ENCODE peak calls at places on chromosomes 4 and X, in six cellular contexts. One of them, this sample, is unnamed.

GRCh38 chrX:30246769-30247489 is at the start of gene MAGEB1:
- DNase-seq in left lung: no peak
- DNase-seq in CD4-positive, alpha-beta memory T cell: no peak
- DNase-seq in A549: no peak
- DNase-seq in breast epithelium: no peak
- DNase-seq in MM.1S: no peak
- DNase-seq in this sample: no peak

GRCh38 chr4:16579866-16580265 is 318.6 kb downstream of the LDB2 start:
- DNase-seq in left lung: no peak
- DNase-seq in CD4-positive, alpha-beta memory T cell: no peak
- DNase-seq in A549: no peak
- DNase-seq in breast epithelium: no peak
- DNase-seq in MM.1S: no peak
- DNase-seq in this sample: no peak

GRCh38 chrX:24643116-24643515 is 4.0 kb downstream of the PCYT1B start:
- DNase-seq in left lung: no peak
- DNase-seq in CD4-positive, alpha-beta memory T cell: no peak
- DNase-seq in A549: no peak
- DNase-seq in breast epithelium: no peak
- DNase-seq in MM.1S: no peak
- DNase-seq in this sample: no peak

GRCh38 chr4:42702895-42703294 is 46.0 kb upstream of the ATP8A1 start:
- DNase-seq in left lung: no peak
- DNase-seq in CD4-positive, alpha-beta memory T cell: no peak
- DNase-seq in A549: no peak
- DNase-seq in breast epithelium: no peak
- DNase-seq in MM.1S: no peak
- DNase-seq in this sample: no peak

GRCh38 chr4:48346594-48346993 is 5.3 kb downstream of the SLAIN2 start:
- DNase-seq in left lung: no peak
- DNase-seq in CD4-positive, alpha-beta memory T cell: no peak
- DNase-seq in A549: no peak
- DNase-seq in breast epithelium: no peak
- DNase-seq in MM.1S: no peak
- DNase-seq in this sample: no peak

GRCh38 chr4:152936446-152937279 is 540 bp downstream of the FHDC1 start:
- DNase-seq in left lung: peak; percentile 85
- DNase-seq in CD4-positive, alpha-beta memory T cell: no peak
- DNase-seq in A549: peak; percentile 22
- DNase-seq in breast epithelium: no peak
- DNase-seq in MM.1S: peak; percentile 12
- DNase-seq in this sample: no peak

GRCh38 chr4:1009647-1010521 is 1.5 kb upstream of the FGFRL1 start:
- DNase-seq in left lung: peak; percentile 93
- DNase-seq in CD4-positive, alpha-beta memory T cell: peak; percentile 60
- DNase-seq in A549: no peak
- DNase-seq in breast epithelium: peak; percentile 64
- DNase-seq in MM.1S: no peak
- DNase-seq in this sample: peak; percentile 18

GRCh38 chr4:180641495-180641894 is 1601.7 kb upstream of the TENM3 start:
- DNase-seq in left lung: no peak
- DNase-seq in CD4-positive, alpha-beta memory T cell: no peak
- DNase-seq in A549: no peak
- DNase-seq in breast epithelium: no peak
- DNase-seq in MM.1S: no peak
- DNase-seq in this sample: no peak

GRCh38 chr4:82223715-82224114 is 150.1 kb downstream of the HNRNPD start:
- DNase-seq in left lung: no peak
- DNase-seq in CD4-positive, alpha-beta memory T cell: peak; percentile 37
- DNase-seq in A549: no peak
- DNase-seq in breast epithelium: no peak
- DNase-seq in MM.1S: peak; percentile 15
- DNase-seq in this sample: peak; percentile 57

GRCh38 chr4:82661153-82661552 is 99.4 kb upstream of the TMEM150C start:
- DNase-seq in left lung: no peak
- DNase-seq in CD4-positive, alpha-beta memory T cell: no peak
- DNase-seq in A549: no peak
- DNase-seq in breast epithelium: no peak
- DNase-seq in MM.1S: no peak
- DNase-seq in this sample: no peak

GRCh38 chr4:115274545-115274944 is 161.1 kb upstream of the NDST4 start:
- DNase-seq in left lung: no peak
- DNase-seq in CD4-positive, alpha-beta memory T cell: peak; percentile 26
- DNase-seq in A549: no peak
- DNase-seq in breast epithelium: no peak
- DNase-seq in MM.1S: peak; percentile 45
- DNase-seq in this sample: no peak

GRCh38 chr4:3858046-3858730 is 92.0 kb downstream of the ADRA2C start:
- DNase-seq in left lung: peak; percentile 61
- DNase-seq in CD4-positive, alpha-beta memory T cell: no peak
- DNase-seq in A549: no peak
- DNase-seq in breast epithelium: no peak
- DNase-seq in MM.1S: no peak
- DNase-seq in this sample: no peak

GRCh38 chrX:154373340-154374306 is 811 bp downstream of the FLNA start:
- DNase-seq in left lung: no peak
- DNase-seq in CD4-positive, alpha-beta memory T cell: no peak
- DNase-seq in A549: peak; percentile 72
- DNase-seq in breast epithelium: peak; percentile 89
- DNase-seq in MM.1S: no peak
- DNase-seq in this sample: no peak

DNA sequence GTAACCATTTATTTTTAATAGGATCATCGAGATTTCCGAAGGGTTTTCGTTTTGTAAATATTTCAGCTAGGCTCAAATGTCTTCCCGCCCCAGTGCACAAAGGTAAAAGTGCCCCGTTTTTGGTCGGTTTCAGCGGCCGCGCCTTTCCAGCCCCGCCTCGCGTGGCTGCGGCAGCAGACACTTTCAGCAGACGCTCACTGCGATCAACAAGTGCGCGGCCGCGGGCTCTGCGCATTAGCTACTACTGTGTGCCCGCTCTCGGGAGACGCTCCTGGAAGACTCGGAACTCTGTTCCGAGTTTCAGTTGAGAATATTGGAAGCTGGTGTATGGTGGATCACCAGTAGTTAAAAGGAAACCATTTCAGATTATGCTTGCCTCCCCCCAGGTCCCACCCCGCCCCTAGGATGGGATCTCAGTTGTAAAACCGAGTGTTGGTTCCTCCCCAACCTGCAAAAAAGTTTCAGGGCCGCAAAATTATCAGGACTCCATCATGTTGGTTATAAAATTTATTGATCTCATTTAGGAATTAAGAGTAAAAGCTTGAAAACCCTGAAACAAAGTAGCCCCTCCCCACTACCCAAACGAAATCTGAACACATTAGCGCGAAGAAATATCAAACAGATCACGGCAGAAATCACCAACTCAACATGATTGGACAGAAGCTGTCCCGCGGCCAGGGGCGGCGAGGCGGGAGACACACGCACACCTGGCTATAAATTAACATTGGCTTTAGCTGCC is 2.2 kb downstream of the SOX3 start:
- DNase-seq in left lung: no peak
- DNase-seq in CD4-positive, alpha-beta memory T cell: no peak
- DNase-seq in A549: no peak
- DNase-seq in breast epithelium: no peak
- DNase-seq in MM.1S: no peak
- DNase-seq in this sample: no peak
- H3K4me3 ChIP-seq in left lung: no peak overlapping the region
- H3K4me3 ChIP-seq in CD4-positive, alpha-beta memory T cell: no peak overlapping the region
- H3K4me3 ChIP-seq in A549: no peak overlapping the region
- H3K4me3 ChIP-seq in breast epithelium: no peak overlapping the region
- H3K4me3 ChIP-seq in MM.1S: no peak overlapping the region
- H3K4me3 ChIP-seq in this sample: no peak overlapping the region

GRCh38 chrX:152403515-152403914 is 47.6 kb downstream of the GABRA3 start:
- DNase-seq in left lung: no peak
- DNase-seq in CD4-positive, alpha-beta memory T cell: no peak
- DNase-seq in A549: no peak
- DNase-seq in breast epithelium: no peak
- DNase-seq in MM.1S: no peak
- DNase-seq in this sample: no peak

DNA sequence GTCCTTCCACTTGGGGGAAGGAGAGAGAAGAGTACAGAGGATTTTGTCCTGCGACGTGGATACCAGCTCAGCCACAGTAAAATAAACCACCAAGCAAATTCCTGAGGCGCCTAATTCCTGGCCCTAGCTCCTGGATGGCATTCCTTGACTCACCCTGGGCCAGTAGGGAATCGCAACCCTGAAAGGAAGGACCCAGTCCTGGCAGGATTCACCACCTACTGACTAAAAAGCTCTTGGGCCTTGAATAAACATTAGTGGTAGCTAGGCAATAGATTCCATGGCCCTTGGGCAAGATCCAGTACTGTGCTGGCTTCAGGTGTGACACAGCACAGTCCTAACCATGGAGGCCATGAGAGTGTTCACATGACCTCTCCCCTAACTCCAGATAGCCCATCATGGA is 45.6 kb downstream of the GABRA3 start:
- DNase-seq in left lung: no peak
- DNase-seq in CD4-positive, alpha-beta memory T cell: no peak
- DNase-seq in A549: no peak
- DNase-seq in breast epithelium: no peak
- DNase-seq in MM.1S: no peak
- DNase-seq in this sample: no peak
- H3K4me3 ChIP-seq in left lung: no peak overlapping the region
- H3K4me3 ChIP-seq in CD4-positive, alpha-beta memory T cell: no peak overlapping the region
- H3K4me3 ChIP-seq in A549: no peak overlapping the region
- H3K4me3 ChIP-seq in breast epithelium: no peak overlapping the region
- H3K4me3 ChIP-seq in MM.1S: no peak overlapping the region
- H3K4me3 ChIP-seq in this sample: no peak overlapping the region

GRCh38 chr4:138242830-138243149 is 641 bp upstream of the SLC7A11 start:
- DNase-seq in left lung: no peak
- DNase-seq in CD4-positive, alpha-beta memory T cell: no peak
- DNase-seq in A549: no peak
- DNase-seq in breast epithelium: no peak
- DNase-seq in MM.1S: peak; percentile 8
- DNase-seq in this sample: no peak

GRCh38 chr4:138239496-138239895 is 2.7 kb downstream of the SLC7A11 start:
- DNase-seq in left lung: no peak
- DNase-seq in CD4-positive, alpha-beta memory T cell: no peak
- DNase-seq in A549: no peak
- DNase-seq in breast epithelium: no peak
- DNase-seq in MM.1S: no peak
- DNase-seq in this sample: no peak

GRCh38 chr4:138243369-138243768 is 1.2 kb upstream of the SLC7A11 start:
- DNase-seq in left lung: no peak
- DNase-seq in CD4-positive, alpha-beta memory T cell: no peak
- DNase-seq in A549: no peak
- DNase-seq in breast epithelium: no peak
- DNase-seq in MM.1S: no peak
- DNase-seq in this sample: peak; percentile 38

GRCh38 chr4:138242076-138242829 is at the start of gene SLC7A11:
- DNase-seq in left lung: no peak
- DNase-seq in CD4-positive, alpha-beta memory T cell: peak; percentile 36
- DNase-seq in A549: peak; percentile 20
- DNase-seq in breast epithelium: peak; percentile 57
- DNase-seq in MM.1S: peak; percentile 98
- DNase-seq in this sample: peak; percentile 93

GRCh38 chr4:138241281-138242075 is 671 bp downstream of the SLC7A11 start:
- DNase-seq in left lung: peak; percentile 44
- DNase-seq in CD4-positive, alpha-beta memory T cell: no peak
- DNase-seq in A549: no peak
- DNase-seq in breast epithelium: no peak
- DNase-seq in MM.1S: no peak
- DNase-seq in this sample: no peak
- H3K4me3 ChIP-seq in left lung: peak overlapping the region; percentile 8
- H3K4me3 ChIP-seq in CD4-positive, alpha-beta memory T cell: no peak overlapping the region
- H3K4me3 ChIP-seq in A549: peak overlapping the region; percentile 84
- H3K4me3 ChIP-seq in breast epithelium: peak overlapping the region; percentile 19
- H3K4me3 ChIP-seq in MM.1S: peak overlapping the region; percentile 58
- H3K4me3 ChIP-seq in this sample: peak overlapping the region; percentile 50

DNA sequence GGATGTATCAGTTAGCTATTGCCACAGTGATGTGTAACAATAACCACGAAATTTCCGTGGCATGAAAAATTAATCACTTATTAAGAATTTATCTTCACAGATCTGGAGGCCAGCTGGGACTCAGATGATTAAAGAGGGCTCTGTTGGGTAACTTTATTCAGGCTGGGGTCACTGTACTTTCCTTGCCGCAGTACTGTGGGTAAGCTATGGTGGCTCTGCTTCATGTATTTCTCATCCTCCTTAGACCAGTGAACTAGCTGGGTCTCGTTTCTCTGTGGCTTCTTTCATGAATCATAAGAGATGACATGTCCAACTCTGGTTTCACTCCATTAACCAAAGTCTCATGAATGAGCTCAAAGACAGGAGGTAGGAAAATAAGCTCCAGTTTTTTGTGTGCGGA is 13.5 kb downstream of the TEX13B start:
- DNase-seq in left lung: no peak
- DNase-seq in CD4-positive, alpha-beta memory T cell: no peak
- DNase-seq in A549: no peak
- DNase-seq in breast epithelium: no peak
- DNase-seq in MM.1S: no peak
- DNase-seq in this sample: no peak
- H3K4me3 ChIP-seq in left lung: no peak overlapping the region
- H3K4me3 ChIP-seq in CD4-positive, alpha-beta memory T cell: no peak overlapping the region
- H3K4me3 ChIP-seq in A549: no peak overlapping the region
- H3K4me3 ChIP-seq in breast epithelium: no peak overlapping the region
- H3K4me3 ChIP-seq in MM.1S: no peak overlapping the region
- H3K4me3 ChIP-seq in this sample: no peak overlapping the region

GRCh38 chrX:46587753-46588171 is 14.2 kb downstream of the CHST7 start:
- DNase-seq in left lung: no peak
- DNase-seq in CD4-positive, alpha-beta memory T cell: no peak
- DNase-seq in A549: no peak
- DNase-seq in breast epithelium: no peak
- DNase-seq in MM.1S: no peak
- DNase-seq in this sample: no peak
- H3K4me3 ChIP-seq in left lung: no peak overlapping the region
- H3K4me3 ChIP-seq in CD4-positive, alpha-beta memory T cell: peak overlapping the region; percentile 32
- H3K4me3 ChIP-seq in A549: peak overlapping the region; percentile 16
- H3K4me3 ChIP-seq in breast epithelium: no peak overlapping the region
- H3K4me3 ChIP-seq in MM.1S: no peak overlapping the region
- H3K4me3 ChIP-seq in this sample: peak overlapping the region; percentile 7

GRCh38 chr4:6265546-6265945 is 4.1 kb upstream of the WFS1 start:
- DNase-seq in left lung: no peak
- DNase-seq in CD4-positive, alpha-beta memory T cell: no peak
- DNase-seq in A549: no peak
- DNase-seq in breast epithelium: no peak
- DNase-seq in MM.1S: no peak
- DNase-seq in this sample: no peak
- H3K4me3 ChIP-seq in left lung: no peak overlapping the region
- H3K4me3 ChIP-seq in CD4-positive, alpha-beta memory T cell: no peak overlapping the region
- H3K4me3 ChIP-seq in A549: no peak overlapping the region
- H3K4me3 ChIP-seq in breast epithelium: no peak overlapping the region
- H3K4me3 ChIP-seq in MM.1S: no peak overlapping the region
- H3K4me3 ChIP-seq in this sample: no peak overlapping the region

GRCh38 chr4:40058854-40059253 is 2.2 kb downstream of the N4BP2 start:
- DNase-seq in left lung: no peak
- DNase-seq in CD4-positive, alpha-beta memory T cell: no peak
- DNase-seq in A549: no peak
- DNase-seq in breast epithelium: no peak
- DNase-seq in MM.1S: no peak
- DNase-seq in this sample: no peak
- H3K4me3 ChIP-seq in left lung: no peak overlapping the region
- H3K4me3 ChIP-seq in CD4-positive, alpha-beta memory T cell: no peak overlapping the region
- H3K4me3 ChIP-seq in A549: no peak overlapping the region
- H3K4me3 ChIP-seq in breast epithelium: no peak overlapping the region
- H3K4me3 ChIP-seq in MM.1S: no peak overlapping the region
- H3K4me3 ChIP-seq in this sample: no peak overlapping the region

GRCh38 chr4:85823295-85823694 is 348.3 kb downstream of the ARHGAP24 start:
- DNase-seq in left lung: no peak
- DNase-seq in CD4-positive, alpha-beta memory T cell: no peak
- DNase-seq in A549: no peak
- DNase-seq in breast epithelium: no peak
- DNase-seq in MM.1S: no peak
- DNase-seq in this sample: no peak
- H3K4me3 ChIP-seq in left lung: no peak overlapping the region
- H3K4me3 ChIP-seq in CD4-positive, alpha-beta memory T cell: no peak overlapping the region
- H3K4me3 ChIP-seq in A549: no peak overlapping the region
- H3K4me3 ChIP-seq in breast epithelium: no peak overlapping the region
- H3K4me3 ChIP-seq in MM.1S: no peak overlapping the region
- H3K4me3 ChIP-seq in this sample: no peak overlapping the region

This sample was measured in Jurkat, Clone E6-1.